ENCODE peak calls at places on chromosomes 5 and 9, in seven cellular contexts. T is GM10248; F is WTC11; L is lung microvascular endothelial cell; V is effector memory CD8-positive, alpha-beta T cell; M is uterus; Z is activated gamma-delta T cell treated with Interleukin-2 at 50 U/mL for 16 hours. W is an unnamed sample.

GRCh38 chr9:116096853-116097252 is 56.7 kb upstream of the PAPPA start:
- DNase-seq in T (no peak), F (peak), L (no peak), V (no peak), M (no peak), Z (no peak), W (no peak)

GRCh38 chr9:81634915-81635516 is 54.3 kb downstream of the TLE1 start:
- DNase-seq in T (no peak), F (no peak), L (no peak), V (no peak), M (no peak), Z (no peak), W (no peak)

GRCh38 chr5:3596261-3596825 is 711 bp downstream of the IRX1 start:
- DNase-seq in T (no peak), F (peak), L (no peak), V (no peak), M (no peak), Z (no peak), W (no peak)

GRCh38 chr9:119639287-119639955 is 270.2 kb upstream of the BRINP1 start:
- DNase-seq in T (no peak), F (no peak), L (peak), V (no peak), M (no peak), Z (no peak), W (no peak)

GRCh38 chr5:59249160-59249559 is 644.4 kb downstream of the PDE4D start:
- DNase-seq in T (no peak), F (no peak), L (no peak), V (no peak), M (no peak), Z (no peak), W (no peak)

GRCh38 chr9:106816524-106816923 is 46.4 kb upstream of the ZNF462 start:
- DNase-seq in T (no peak), F (no peak), L (no peak), V (no peak), M (no peak), Z (no peak), W (no peak)

GRCh38 chr5:11892832-11893231 is 11.4 kb downstream of the CTNND2 start:
- DNase-seq in T (no peak), F (no peak), L (no peak), V (no peak), M (no peak), Z (no peak), W (no peak)

GRCh38 chr5:35061216-35061615 is 13.5 kb upstream of the AGXT2 start:
- DNase-seq in T (no peak), F (no peak), L (no peak), V (no peak), M (peak), Z (no peak), W (no peak)

GRCh38 chr9:129462360-129462759 is 158.5 kb downstream of the C9orf50 start:
- DNase-seq in T (no peak), F (no peak), L (no peak), V (no peak), M (no peak), Z (no peak), W (no peak)

GRCh38 chr5:88203977-88204735 is 64.5 kb downstream of the TMEM161B start:
- DNase-seq in T (peak), F (no peak), L (no peak), V (peak), M (no peak), Z (peak), W (peak)

GRCh38 chr9:20087481-20087880 is 298.6 kb upstream of the SLC24A2 start:
- DNase-seq in T (no peak), F (no peak), L (no peak), V (no peak), M (no peak), Z (no peak), W (no peak)

GRCh38 chr5:37071901-37072581 is 177.1 kb downstream of the CPLANE1 start:
- DNase-seq in T (no peak), F (no peak), L (peak), V (no peak), M (no peak), Z (no peak), W (no peak)

GRCh38 chr9:120873512-120873911 is 3.5 kb downstream of the PHF19 start:
- DNase-seq in T (no peak), F (peak), L (no peak), V (no peak), M (no peak), Z (no peak), W (no peak)

GRCh38 chr5:141094481-141095262 is at the start of gene PCDHB2:
- DNase-seq in T (no peak), F (peak), L (peak), V (no peak), M (no peak), Z (no peak), W (no peak)

GRCh38 chr5:145945620-145946111 is 9.3 kb downstream of the SH3RF2 start:
- DNase-seq in T (no peak), F (no peak), L (no peak), V (no peak), M (no peak), Z (no peak), W (no peak)

GRCh38 chr5:96852769-96853168 is 23.5 kb upstream of the ERAP2 start:
- DNase-seq in T (no peak), F (no peak), L (no peak), V (no peak), M (no peak), Z (no peak), W (no peak)

GRCh38 chr9:130255638-130255930 is 10.0 kb upstream of the HMCN2 start:
- DNase-seq in T (no peak), F (no peak), L (no peak), V (no peak), M (no peak), Z (no peak), W (no peak)

GRCh38 chr9:73149371-73150067 is 2.1 kb upstream of the ANXA1 start:
- DNase-seq in T (peak), F (no peak), L (peak), V (no peak), M (no peak), Z (no peak), W (peak)